ENCODE peak calls at places on chromosome 2, in ten cellular contexts. L is activated CD8-positive, alpha-beta memory T cell treated with anti-CD3 and anti-CD28 coated beads, Interleukin-2, amount 50 U/mL, for 4 hours; S is fibroblast of villous mesenchyme; N is posterior vena cava; X is fibroblast of the aortic adventitia; T is mesenteric fat pad; W is head of caudate nucleus; O is Calu3; V is EH; G is Right ventricle myocardium superior. F is an unnamed sample.

GRCh38 chr2:233764264-233764663 is 4.2 kb downstream of the UGT1A1 start:
- DNase-seq in X (peak), L (no peak), G (no peak), V (peak), N (no peak), O (peak), T (no peak), S (peak), W (no peak), F (no peak)

GRCh38 chr2:71685941-71686611 is 232.7 kb downstream of the DYSF start:
- DNase-seq in O (no peak), G (peak), W (no peak), X (no peak), V (no peak), L (peak), N (peak), T (peak), S (no peak), F (no peak)

GRCh38 chr2:203744091-203744490 is 37.7 kb downstream of the CD28 start:
- DNase-seq in W (no peak), N (no peak), O (no peak), T (no peak), S (no peak), L (no peak), V (peak), G (no peak), X (no peak), F (no peak)

GRCh38 chr2:72263781-72264060 is 116.1 kb upstream of the CYP26B1 start:
- DNase-seq in O (no peak), W (no peak), G (peak), T (no peak), N (no peak), L (no peak), X (no peak), V (peak), S (no peak), F (peak)

GRCh38 chr2:241808701-241809382 is at the start of gene NEU4:
- DNase-seq in G (peak), X (no peak), V (no peak), O (no peak), N (peak), W (no peak), S (no peak), T (peak), L (no peak), F (no peak)

GRCh38 chr2:110173523-110173922 is 31.3 kb downstream of the NPHP1 start:
- DNase-seq in T (no peak), X (peak), N (no peak), O (no peak), L (no peak), V (peak), G (no peak), W (no peak), S (peak), F (peak)

GRCh38 chr2:224173210-224173609 is 134.1 kb upstream of the SERPINE2 start:
- DNase-seq in T (no peak), N (no peak), G (no peak), W (no peak), S (no peak), V (no peak), X (peak), L (no peak), O (no peak), F (peak)

GRCh38 chr2:223954401-223954800 is 2.9 kb upstream of the MRPL44 start:
- DNase-seq in G (no peak), L (no peak), V (peak), S (peak), W (no peak), N (no peak), T (no peak), X (peak), O (no peak), F (peak)

GRCh38 chr2:36655456-36655855 is 41.1 kb upstream of the VIT start:
- DNase-seq in V (peak), L (no peak), N (no peak), S (peak), T (no peak), X (peak), O (no peak), G (no peak), W (no peak), F (peak)

GRCh38 chr2:194854941-194855340 is 802.1 kb upstream of the SLC39A10 start:
- DNase-seq in L (no peak), T (no peak), O (no peak), V (no peak), W (no peak), G (peak), X (no peak), S (no peak), N (peak), F (no peak)

GRCh38 chr2:70553334-70553583 is 367 bp downstream of the TGFA start:
- DNase-seq in W (peak), S (no peak), X (no peak), T (no peak), V (no peak), O (peak), L (peak), G (peak), N (no peak), F (no peak)

GRCh38 chr2:200127852-200128251 is 172.5 kb downstream of the MAIP1 start:
- DNase-seq in V (peak), W (no peak), L (no peak), O (no peak), X (peak), S (peak), G (no peak), T (no peak), N (no peak), F (no peak)

GRCh38 chr2:232927041-232927792 is 57.2 kb downstream of the SNORC start:
- DNase-seq in L (no peak), T (no peak), X (peak), W (no peak), V (peak), G (no peak), O (peak), N (no peak), S (no peak), F (no peak)

GRCh38 chr2:10384089-10384734 is 63.9 kb downstream of the ODC1 start:
- DNase-seq in G (no peak), T (no peak), W (no peak), S (no peak), N (no peak), V (no peak), X (no peak), L (no peak), O (no peak), F (no peak)

GRCh38 chr2:100757621-100758394 is 62.1 kb upstream of the NPAS2 start:
- DNase-seq in W (no peak), T (no peak), X (peak), N (no peak), O (no peak), V (peak), L (no peak), S (peak), G (no peak), F (peak)